ENCODE peak calls at places on chromosomes 1 and 21, in five cellular contexts. T is germinal center; N is GM12864; Y is smooth muscle cell of the brain vasculature; Z is stimulated activated naive B cell treated with anti-CD40 and anti-IgM and Interleukin-4, amounts not matched to agents 10 μg/mL and 1 μg/mL and 100 μg/mL, for 72 hours. J is an unnamed sample.

GRCh38 chr1:29688477-29689365 is 452.4 kb downstream of the PTPRU start:
- DNase-seq in N (no peak), Z (no peak), T (no peak), Y (no peak), J (no peak)

GRCh38 chr1:109248444-109248796 is 919 bp upstream of the CELSR2 start:
- DNase-seq in Y (no peak), T (no peak), Z (no peak), N (no peak), J (no peak)

GRCh38 chr1:86938450-86938849 is 24.0 kb downstream of the HS2ST1 start:
- DNase-seq in Z (no peak), T (no peak), N (no peak), Y (no peak), J (no peak)

GRCh38 chr1:10640079-10640578 is 156.3 kb downstream of the CASZ1 start:
- DNase-seq in Z (no peak), Y (no peak), N (no peak), T (no peak), J (no peak)

GRCh38 chr1:85579619-85580018 is 942 bp upstream of the CCN1 start:
- DNase-seq in T (no peak), N (no peak), Z (no peak), Y (no peak), J (no peak)

GRCh38 chr1:11615109-11615508 is 39.1 kb downstream of the FBXO2 start:
- DNase-seq in Y (no peak), Z (no peak), T (no peak), N (no peak), J (no peak)

GRCh38 chr1:3658231-3658615 is 5.9 kb downstream of the TP73 start:
- DNase-seq in T (no peak), Y (no peak), N (no peak), Z (no peak), J (no peak)

GRCh38 chr1:65825736-65826135 is 33.0 kb downstream of the PDE4B start:
- DNase-seq in T (no peak), Z (no peak), N (no peak), Y (no peak), J (no peak)

GRCh38 chr1:23251812-23252211 is 34.5 kb upstream of the HTR1D start:
- DNase-seq in Y (no peak), N (no peak), T (no peak), Z (no peak), J (no peak)

GRCh38 chr21:35926003-35926541 is 134.3 kb downstream of the SETD4 start:
- DNase-seq in T (no peak), Z (no peak), Y (no peak), N (no peak), J (no peak)

GRCh38 chr1:41918450-41919043 is at the start of gene HIVEP3:
- DNase-seq in Z (no peak), N (no peak), T (no peak), Y (no peak), J (no peak)

GRCh38 chr1:84348240-84348555 is 46.7 kb downstream of the SAMD13 start:
- DNase-seq in T (no peak), Y (no peak), Z (no peak), N (no peak), J (no peak)

GRCh38 chr1:117336087-117336817 is 31.0 kb upstream of the MAN1A2 start:
- DNase-seq in T (no peak), Z (no peak), N (no peak), Y (no peak), J (no peak)

GRCh38 chr21:45834026-45834715 is 147.4 kb upstream of the COL6A1 start:
- DNase-seq in T (no peak), Y (no peak), Z (no peak), N (no peak), J (no peak)

GRCh38 chr1:1435911-1436633 is 582 bp downstream of the VWA1 start:
- DNase-seq in T (no peak), Y (no peak), Z (no peak), N (no peak), J (no peak)

GRCh38 chr1:183770816-183771128 is 34.1 kb upstream of the RGL1 start:
- DNase-seq in N (no peak), T (no peak), Z (no peak), Y (no peak), J (no peak)

GRCh38 chr1:244054924-244055263 is 3.8 kb downstream of the ZBTB18 start:
- DNase-seq in Y (no peak), Z (no peak), T (no peak), N (no peak), J (no peak)

GRCh38 chr1:29684141-29684540 is 447.8 kb downstream of the PTPRU start:
- DNase-seq in Z (no peak), N (no peak), T (no peak), Y (no peak), J (no peak)

GRCh38 chr1:230156536-230156935 is 89.5 kb downstream of the GALNT2 start:
- DNase-seq in T (no peak), Y (no peak), N (no peak), Z (no peak), J (no peak)

GRCh38 chr1:51661081-51661518 is 44.2 kb downstream of the OSBPL9 start:
- DNase-seq in Y (peak; percentile 88), Z (no peak), T (no peak), N (no peak), J (no peak)

GRCh38 chr1:34029525-34029924 is 135.5 kb downstream of the CSMD2 start:
- DNase-seq in T (no peak), Y (no peak), Z (no peak), N (no peak), J (no peak)

GRCh38 chr21:43193651-43194302 is 25.0 kb downstream of the CRYAA start:
- DNase-seq in Z (peak; percentile 47), Y (no peak), T (no peak), N (no peak), J (no peak)

GRCh38 chr1:202029727-202030126 is 19.3 kb downstream of the ELF3 start:
- DNase-seq in Z (no peak), T (no peak), N (no peak), Y (no peak), J (no peak)